ENCODE peak calls at places on chromosome 6, in eight cellular contexts. One of them, this sample, is unnamed.

GRCh38 chr6:117473401-117473800 is 9.1 kb upstream of the DCBLD1 start:
- DNase-seq in A549: no peak
- DNase-seq in stomach: no peak
- DNase-seq in prostate gland: no peak
- DNase-seq in tibial nerve: no peak
- DNase-seq in testis: no peak
- DNase-seq in esophagus muscularis mucosa: no peak
- DNase-seq in heart left ventricle: no peak
- DNase-seq in this sample: no peak

GRCh38 chr6:21457647-21458046 is 135.9 kb upstream of the SOX4 start:
- DNase-seq in A549: no peak
- DNase-seq in stomach: no peak
- DNase-seq in prostate gland: no peak
- DNase-seq in tibial nerve: no peak
- DNase-seq in testis: no peak
- DNase-seq in esophagus muscularis mucosa: no peak
- DNase-seq in heart left ventricle: no peak
- DNase-seq in this sample: no peak

GRCh38 chr6:113277111-113277510 is 580.0 kb upstream of the MARCKS start:
- DNase-seq in A549: no peak
- DNase-seq in stomach: no peak
- DNase-seq in prostate gland: no peak
- DNase-seq in tibial nerve: no peak
- DNase-seq in testis: no peak
- DNase-seq in esophagus muscularis mucosa: no peak
- DNase-seq in heart left ventricle: no peak
- DNase-seq in this sample: no peak

GRCh38 chr6:105596284-105596755 is 193.4 kb upstream of the PREP start:
- DNase-seq in A549: peak; percentile 92
- DNase-seq in stomach: no peak
- DNase-seq in prostate gland: no peak
- DNase-seq in tibial nerve: no peak
- DNase-seq in testis: no peak
- DNase-seq in esophagus muscularis mucosa: no peak
- DNase-seq in heart left ventricle: no peak
- DNase-seq in this sample: no peak

GRCh38 chr6:25991785-25992412 is 29.3 kb downstream of the TRIM38 start:
- DNase-seq in A549: peak; percentile 46
- DNase-seq in stomach: peak; percentile 70
- DNase-seq in prostate gland: peak; percentile 25
- DNase-seq in tibial nerve: peak; percentile 43
- DNase-seq in testis: peak; percentile 70
- DNase-seq in esophagus muscularis mucosa: peak; percentile 93
- DNase-seq in heart left ventricle: peak; percentile 92
- DNase-seq in this sample: peak; percentile 93

GRCh38 chr6:47743744-47744143 is 38.1 kb upstream of the OPN5 start:
- DNase-seq in A549: peak; percentile 13
- DNase-seq in stomach: no peak
- DNase-seq in prostate gland: no peak
- DNase-seq in tibial nerve: no peak
- DNase-seq in testis: no peak
- DNase-seq in esophagus muscularis mucosa: no peak
- DNase-seq in heart left ventricle: no peak
- DNase-seq in this sample: no peak

GRCh38 chr6:163999475-164000125 is 585.1 kb downstream of the QKI start:
- DNase-seq in A549: no peak
- DNase-seq in stomach: no peak
- DNase-seq in prostate gland: no peak
- DNase-seq in tibial nerve: no peak
- DNase-seq in testis: no peak
- DNase-seq in esophagus muscularis mucosa: no peak
- DNase-seq in heart left ventricle: no peak
- DNase-seq in this sample: no peak

GRCh38 chr6:89612121-89612520 is 26.4 kb downstream of the LYRM2 start:
- DNase-seq in A549: no peak
- DNase-seq in stomach: no peak
- DNase-seq in prostate gland: no peak
- DNase-seq in tibial nerve: no peak
- DNase-seq in testis: no peak
- DNase-seq in esophagus muscularis mucosa: no peak
- DNase-seq in heart left ventricle: no peak
- DNase-seq in this sample: no peak

GRCh38 chr6:82704048-82704447 is 340.4 kb downstream of the TPBG start:
- DNase-seq in A549: no peak
- DNase-seq in stomach: no peak
- DNase-seq in prostate gland: no peak
- DNase-seq in tibial nerve: no peak
- DNase-seq in testis: no peak
- DNase-seq in esophagus muscularis mucosa: no peak
- DNase-seq in heart left ventricle: no peak
- DNase-seq in this sample: no peak

GRCh38 chr6:123777554-123777953 is 26.1 kb upstream of the NKAIN2 start:
- DNase-seq in A549: no peak
- DNase-seq in stomach: no peak
- DNase-seq in prostate gland: no peak
- DNase-seq in tibial nerve: no peak
- DNase-seq in testis: no peak
- DNase-seq in esophagus muscularis mucosa: no peak
- DNase-seq in heart left ventricle: no peak
- DNase-seq in this sample: peak; percentile 10

GRCh38 chr6:14252271-14252850 is 134.8 kb downstream of the CD83 start:
- DNase-seq in A549: no peak
- DNase-seq in stomach: no peak
- DNase-seq in prostate gland: no peak
- DNase-seq in tibial nerve: no peak
- DNase-seq in testis: no peak
- DNase-seq in esophagus muscularis mucosa: peak; percentile 90
- DNase-seq in heart left ventricle: no peak
- DNase-seq in this sample: no peak

GRCh38 chr6:44059359-44060342 is 67.6 kb downstream of the MRPL14 start:
- DNase-seq in A549: no peak
- DNase-seq in stomach: peak; percentile 54
- DNase-seq in prostate gland: no peak
- DNase-seq in tibial nerve: no peak
- DNase-seq in testis: no peak
- DNase-seq in esophagus muscularis mucosa: no peak
- DNase-seq in heart left ventricle: peak; percentile 73
- DNase-seq in this sample: peak; percentile 74

GRCh38 chr6:95420792-95421191 is 156.5 kb upstream of the MANEA start:
- DNase-seq in A549: no peak
- DNase-seq in stomach: no peak
- DNase-seq in prostate gland: no peak
- DNase-seq in tibial nerve: no peak
- DNase-seq in testis: no peak
- DNase-seq in esophagus muscularis mucosa: no peak
- DNase-seq in heart left ventricle: no peak
- DNase-seq in this sample: no peak

GRCh38 chr6:92545861-92546260 is 873.5 kb downstream of the EPHA7 start:
- DNase-seq in A549: no peak
- DNase-seq in stomach: no peak
- DNase-seq in prostate gland: no peak
- DNase-seq in tibial nerve: no peak
- DNase-seq in testis: no peak
- DNase-seq in esophagus muscularis mucosa: no peak
- DNase-seq in heart left ventricle: no peak
- DNase-seq in this sample: no peak

GRCh38 chr6:119658917-119659316 is 309.4 kb upstream of the MAN1A1 start:
- DNase-seq in A549: no peak
- DNase-seq in stomach: no peak
- DNase-seq in prostate gland: no peak
- DNase-seq in tibial nerve: no peak
- DNase-seq in testis: no peak
- DNase-seq in esophagus muscularis mucosa: no peak
- DNase-seq in heart left ventricle: no peak
- DNase-seq in this sample: no peak

GRCh38 chr6:147203311-147204059 is 732 bp upstream of the STXBP5 start:
- DNase-seq in A549: peak; percentile 65
- DNase-seq in stomach: peak; percentile 80
- DNase-seq in prostate gland: peak; percentile 50
- DNase-seq in tibial nerve: peak; percentile 32
- DNase-seq in testis: peak; percentile 61
- DNase-seq in esophagus muscularis mucosa: no peak
- DNase-seq in heart left ventricle: peak; percentile 83
- DNase-seq in this sample: peak; percentile 91

GRCh38 chr6:162681447-162681846 is 46.1 kb downstream of the PRKN start:
- DNase-seq in A549: no peak
- DNase-seq in stomach: no peak
- DNase-seq in prostate gland: no peak
- DNase-seq in tibial nerve: no peak
- DNase-seq in testis: no peak
- DNase-seq in esophagus muscularis mucosa: no peak
- DNase-seq in heart left ventricle: no peak
- DNase-seq in this sample: no peak
- TF ChIP-seq POLR2A in A549: no peak
- TF ChIP-seq POLR2A in stomach: no peak
- TF ChIP-seq POLR2A in prostate gland: no peak
- TF ChIP-seq POLR2A in tibial nerve: no peak
- TF ChIP-seq POLR2A in testis: no peak
- TF ChIP-seq POLR2A in esophagus muscularis mucosa: no peak
- TF ChIP-seq POLR2A in heart left ventricle: no peak
- TF ChIP-seq POLR2A in this sample: no peak

GRCh38 chr6:131731224-131731623 is 20.4 kb upstream of the CTAGE9 start:
- DNase-seq in A549: no peak
- DNase-seq in stomach: no peak
- DNase-seq in prostate gland: no peak
- DNase-seq in tibial nerve: no peak
- DNase-seq in testis: no peak
- DNase-seq in esophagus muscularis mucosa: no peak
- DNase-seq in heart left ventricle: no peak
- DNase-seq in this sample: no peak
- TF ChIP-seq POLR2A in A549: no peak
- TF ChIP-seq POLR2A in stomach: no peak
- TF ChIP-seq POLR2A in prostate gland: no peak
- TF ChIP-seq POLR2A in tibial nerve: no peak
- TF ChIP-seq POLR2A in testis: no peak
- TF ChIP-seq POLR2A in esophagus muscularis mucosa: no peak
- TF ChIP-seq POLR2A in heart left ventricle: no peak
- TF ChIP-seq POLR2A in this sample: no peak

DNA sequence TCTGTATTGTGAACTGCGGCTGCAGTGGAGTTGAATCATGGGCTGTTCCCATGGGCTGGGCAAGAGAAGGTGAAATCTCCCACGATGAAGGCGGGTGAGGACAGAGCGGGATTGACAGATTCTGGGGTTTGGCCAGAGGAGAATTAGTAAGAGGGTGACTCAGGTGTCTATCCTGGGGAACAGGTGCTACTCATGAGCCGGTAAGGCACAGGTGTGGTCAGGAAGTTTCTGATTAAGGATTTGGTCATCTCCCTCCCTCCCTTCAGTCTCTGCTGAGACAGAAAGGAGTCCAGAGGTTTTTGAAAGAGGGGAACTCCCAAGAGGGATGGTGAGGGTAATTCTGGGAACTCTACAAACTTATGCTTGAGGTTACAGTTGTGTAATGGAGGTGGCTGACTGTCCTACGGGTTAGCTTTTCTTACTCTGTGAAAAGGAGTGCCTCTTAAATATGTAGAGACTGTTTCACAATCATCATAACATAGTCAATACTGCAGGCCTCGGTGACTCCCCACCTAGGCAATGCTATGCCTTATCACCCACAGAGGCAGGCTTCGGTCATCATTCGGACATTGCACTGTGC is 31.5 kb downstream of the SERPINB1 start:
- DNase-seq in A549: no peak
- DNase-seq in stomach: peak; percentile 53
- DNase-seq in prostate gland: no peak
- DNase-seq in tibial nerve: no peak
- DNase-seq in testis: no peak
- DNase-seq in esophagus muscularis mucosa: peak; percentile 53
- DNase-seq in heart left ventricle: no peak
- DNase-seq in this sample: peak; percentile 89
- TF ChIP-seq POLR2A in A549: no peak
- TF ChIP-seq POLR2A in stomach: no peak
- TF ChIP-seq POLR2A in prostate gland: no peak
- TF ChIP-seq POLR2A in tibial nerve: no peak
- TF ChIP-seq POLR2A in testis: no peak
- TF ChIP-seq POLR2A in esophagus muscularis mucosa: no peak
- TF ChIP-seq POLR2A in heart left ventricle: no peak
- TF ChIP-seq POLR2A in this sample: no peak

GRCh38 chr6:33421344-33421643 is 1.4 kb downstream of the SYNGAP1 start:
- DNase-seq in A549: no peak
- DNase-seq in stomach: no peak
- DNase-seq in prostate gland: no peak
- DNase-seq in tibial nerve: no peak
- DNase-seq in testis: no peak
- DNase-seq in esophagus muscularis mucosa: no peak
- DNase-seq in heart left ventricle: no peak
- DNase-seq in this sample: no peak

GRCh38 chr6:33418690-33419291 is 884 bp upstream of the CUTA start:
- DNase-seq in A549: no peak
- DNase-seq in stomach: no peak
- DNase-seq in prostate gland: no peak
- DNase-seq in tibial nerve: no peak
- DNase-seq in testis: no peak
- DNase-seq in esophagus muscularis mucosa: no peak
- DNase-seq in heart left ventricle: no peak
- DNase-seq in this sample: peak; percentile 26

GRCh38 chr6:33417903-33418689 is at the start of gene CUTA:
- DNase-seq in A549: peak; percentile 99
- DNase-seq in stomach: peak; percentile 99
- DNase-seq in prostate gland: peak; percentile 100
- DNase-seq in tibial nerve: peak; percentile 98
- DNase-seq in testis: peak; percentile 99
- DNase-seq in esophagus muscularis mucosa: peak; percentile 100
- DNase-seq in heart left ventricle: peak; percentile 100
- DNase-seq in this sample: peak; percentile 100

GRCh38 chr6:33420493-33421343 is 853 bp downstream of the SYNGAP1 start:
- DNase-seq in A549: peak; percentile 42
- DNase-seq in stomach: no peak
- DNase-seq in prostate gland: no peak
- DNase-seq in tibial nerve: no peak
- DNase-seq in testis: no peak
- DNase-seq in esophagus muscularis mucosa: no peak
- DNase-seq in heart left ventricle: peak; percentile 11
- DNase-seq in this sample: peak; percentile 31

DNA sequence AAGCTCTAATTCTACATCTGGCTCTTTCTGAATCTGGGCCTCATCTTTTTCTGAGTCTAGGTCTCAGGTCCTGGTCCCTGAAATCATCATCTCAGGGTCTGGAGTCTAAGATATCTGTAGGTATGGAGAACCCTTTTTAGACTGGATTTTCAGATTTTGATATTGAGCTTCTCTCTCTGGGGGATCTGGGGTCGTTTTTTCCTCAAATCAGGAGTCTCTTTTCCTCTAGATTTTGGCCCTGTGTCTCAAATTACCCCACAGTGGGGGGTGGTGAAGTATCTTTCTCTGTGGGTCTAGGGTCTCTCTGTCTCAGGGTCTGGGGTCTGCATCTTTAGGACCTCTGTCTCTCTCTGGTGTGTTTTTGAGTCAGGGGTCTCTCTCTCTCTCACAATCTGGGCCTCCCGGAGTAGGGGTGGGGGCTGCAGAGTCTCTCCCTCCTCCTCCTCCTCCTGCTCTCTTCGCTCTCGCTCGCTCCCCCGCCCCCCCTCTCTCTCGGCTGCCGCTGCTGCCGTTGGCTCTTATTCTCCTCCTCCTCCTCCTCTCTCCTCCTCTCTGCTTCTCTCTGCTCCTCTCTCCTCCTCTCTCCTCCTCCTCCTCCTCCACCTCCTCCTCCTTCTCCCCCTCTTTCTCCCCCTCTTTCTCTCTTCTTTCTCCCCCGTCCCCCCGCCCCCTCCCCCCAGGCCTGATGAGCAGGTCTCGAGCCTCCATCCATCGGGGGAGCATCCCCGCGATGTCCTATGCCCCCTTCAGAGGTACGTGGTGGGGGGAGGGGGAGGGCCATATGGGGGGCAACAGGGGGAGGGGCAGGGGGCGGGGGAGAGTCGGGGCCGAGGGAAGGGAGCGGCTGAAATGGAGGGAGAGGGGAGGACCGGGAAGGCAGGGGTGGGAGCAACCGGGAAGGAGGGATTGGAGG is at the start of gene SYNGAP1:
- DNase-seq in A549: no peak
- DNase-seq in stomach: no peak
- DNase-seq in prostate gland: no peak
- DNase-seq in tibial nerve: peak; percentile 52
- DNase-seq in testis: peak; percentile 75
- DNase-seq in esophagus muscularis mucosa: no peak
- DNase-seq in heart left ventricle: peak; percentile 69
- DNase-seq in this sample: no peak
- TF ChIP-seq POLR2A in A549: no peak
- TF ChIP-seq POLR2A in stomach: no peak
- TF ChIP-seq POLR2A in prostate gland: no peak
- TF ChIP-seq POLR2A in tibial nerve: no peak
- TF ChIP-seq POLR2A in testis: no peak
- TF ChIP-seq POLR2A in esophagus muscularis mucosa: no peak
- TF ChIP-seq POLR2A in heart left ventricle: peak; percentile 19
- TF ChIP-seq POLR2A in this sample: no peak